ENCODE peak calls at places on chromosomes 3 and 15, in seven cellular contexts. One of them, this sample, is unnamed.

GRCh38 chr15:41944313-41944940 is 27.9 kb downstream of the EHD4 start:
- DNase-seq in bronchial epithelial cell: peak
- DNase-seq in lung: no peak
- DNase-seq in PC-9: peak
- DNase-seq in brain microvascular endothelial cell: peak
- DNase-seq in upper lobe of right lung: no peak
- DNase-seq in PC-3: peak
- DNase-seq in this sample: no peak

GRCh38 chr15:95429345-95429744 is 901.2 kb upstream of the NR2F2 start:
- DNase-seq in bronchial epithelial cell: no peak
- DNase-seq in lung: no peak
- DNase-seq in PC-9: no peak
- DNase-seq in brain microvascular endothelial cell: no peak
- DNase-seq in upper lobe of right lung: no peak
- DNase-seq in PC-3: no peak
- DNase-seq in this sample: no peak

GRCh38 chr3:73037369-73037699 is 24.1 kb upstream of the EBLN2 start:
- DNase-seq in bronchial epithelial cell: no peak
- DNase-seq in lung: no peak
- DNase-seq in PC-9: no peak
- DNase-seq in brain microvascular endothelial cell: peak
- DNase-seq in upper lobe of right lung: no peak
- DNase-seq in PC-3: peak
- DNase-seq in this sample: no peak

GRCh38 chr3:8739757-8740508 is 6.3 kb downstream of the CAV3 start:
- DNase-seq in bronchial epithelial cell: peak
- DNase-seq in lung: no peak
- DNase-seq in PC-9: peak
- DNase-seq in brain microvascular endothelial cell: peak
- DNase-seq in upper lobe of right lung: no peak
- DNase-seq in PC-3: peak
- DNase-seq in this sample: no peak

GRCh38 chr3:20974389-20974788 is 776.6 kb downstream of the ZNF385D start:
- DNase-seq in bronchial epithelial cell: no peak
- DNase-seq in lung: no peak
- DNase-seq in PC-9: no peak
- DNase-seq in brain microvascular endothelial cell: no peak
- DNase-seq in upper lobe of right lung: no peak
- DNase-seq in PC-3: no peak
- DNase-seq in this sample: no peak

GRCh38 chr3:39550343-39550742 is 82.9 kb downstream of the MOBP start:
- DNase-seq in bronchial epithelial cell: no peak
- DNase-seq in lung: no peak
- DNase-seq in PC-9: no peak
- DNase-seq in brain microvascular endothelial cell: no peak
- DNase-seq in upper lobe of right lung: no peak
- DNase-seq in PC-3: no peak
- DNase-seq in this sample: no peak

GRCh38 chr3:15497984-15498383 is 23.5 kb downstream of the COLQ start:
- DNase-seq in bronchial epithelial cell: no peak
- DNase-seq in lung: no peak
- DNase-seq in PC-9: no peak
- DNase-seq in brain microvascular endothelial cell: no peak
- DNase-seq in upper lobe of right lung: no peak
- DNase-seq in PC-3: no peak
- DNase-seq in this sample: no peak

GRCh38 chr3:155112661-155113389 is 32.7 kb downstream of the MME start:
- DNase-seq in bronchial epithelial cell: peak
- DNase-seq in lung: no peak
- DNase-seq in PC-9: no peak
- DNase-seq in brain microvascular endothelial cell: no peak
- DNase-seq in upper lobe of right lung: no peak
- DNase-seq in PC-3: no peak
- DNase-seq in this sample: no peak

GRCh38 chr3:46228259-46229222 is 13.7 kb upstream of the CCR3 start:
- DNase-seq in bronchial epithelial cell: peak
- DNase-seq in lung: no peak
- DNase-seq in PC-9: peak
- DNase-seq in brain microvascular endothelial cell: peak
- DNase-seq in upper lobe of right lung: no peak
- DNase-seq in PC-3: peak
- DNase-seq in this sample: no peak

GRCh38 chr3:14320221-14320620 is 82.2 kb upstream of the SLC6A6 start:
- DNase-seq in bronchial epithelial cell: no peak
- DNase-seq in lung: no peak
- DNase-seq in PC-9: no peak
- DNase-seq in brain microvascular endothelial cell: no peak
- DNase-seq in upper lobe of right lung: no peak
- DNase-seq in PC-3: no peak
- DNase-seq in this sample: no peak
- H3K4me3 ChIP-seq in bronchial epithelial cell: no peak
- H3K4me3 ChIP-seq in lung: no peak
- H3K4me3 ChIP-seq in PC-9: peak
- H3K4me3 ChIP-seq in brain microvascular endothelial cell: no peak
- H3K4me3 ChIP-seq in upper lobe of right lung: no peak
- H3K4me3 ChIP-seq in PC-3: no peak
- H3K4me3 ChIP-seq in this sample: no peak

GRCh38 chr3:13829311-13829710 is 50.6 kb downstream of the WNT7A start:
- DNase-seq in bronchial epithelial cell: no peak
- DNase-seq in lung: no peak
- DNase-seq in PC-9: no peak
- DNase-seq in brain microvascular endothelial cell: no peak
- DNase-seq in upper lobe of right lung: no peak
- DNase-seq in PC-3: no peak
- DNase-seq in this sample: no peak
- H3K4me3 ChIP-seq in bronchial epithelial cell: no peak
- H3K4me3 ChIP-seq in lung: no peak
- H3K4me3 ChIP-seq in PC-9: no peak
- H3K4me3 ChIP-seq in brain microvascular endothelial cell: no peak
- H3K4me3 ChIP-seq in upper lobe of right lung: no peak
- H3K4me3 ChIP-seq in PC-3: no peak
- H3K4me3 ChIP-seq in this sample: no peak

DNA sequence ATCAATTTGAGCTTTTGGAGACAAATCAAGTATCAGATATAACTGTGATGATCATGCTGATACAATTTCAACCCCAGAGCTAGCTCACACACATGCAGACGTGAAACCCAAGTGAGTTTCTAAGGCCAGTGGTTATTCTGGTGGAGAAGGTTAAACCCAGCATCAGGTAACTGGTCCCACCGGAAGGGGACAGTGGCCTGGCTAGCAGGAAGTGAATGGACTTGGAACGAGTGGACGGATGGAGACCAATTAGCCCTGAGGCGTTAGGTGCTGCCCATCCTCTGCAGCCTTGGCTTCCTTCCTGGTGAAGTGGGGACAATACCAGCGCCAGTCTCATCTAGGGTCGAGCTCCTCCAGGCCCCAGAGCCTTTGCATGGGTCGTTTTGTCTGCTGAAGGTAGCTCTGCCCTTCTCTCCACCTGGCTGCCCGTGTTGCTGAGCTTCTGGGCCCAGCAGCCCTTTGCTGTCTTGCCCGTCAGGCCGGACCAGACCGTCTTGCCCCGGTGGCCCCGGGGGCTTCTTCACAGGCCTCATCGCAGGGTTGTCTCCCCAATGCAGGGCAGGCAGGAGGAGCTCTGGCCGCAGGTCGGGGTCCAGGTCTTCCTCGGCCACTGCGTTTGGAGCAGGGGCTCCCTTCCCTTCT is 915 bp upstream of the KCTD6 start:
- DNase-seq in bronchial epithelial cell: no peak
- DNase-seq in lung: no peak
- DNase-seq in PC-9: peak
- DNase-seq in brain microvascular endothelial cell: no peak
- DNase-seq in upper lobe of right lung: peak
- DNase-seq in PC-3: no peak
- DNase-seq in this sample: no peak
- H3K4me3 ChIP-seq in bronchial epithelial cell: no peak
- H3K4me3 ChIP-seq in lung: no peak
- H3K4me3 ChIP-seq in PC-9: peak
- H3K4me3 ChIP-seq in brain microvascular endothelial cell: peak
- H3K4me3 ChIP-seq in upper lobe of right lung: peak
- H3K4me3 ChIP-seq in PC-3: peak
- H3K4me3 ChIP-seq in this sample: peak

GRCh38 chr3:65831733-65832425 is 206.8 kb downstream of the MAGI1 start:
- DNase-seq in bronchial epithelial cell: peak
- DNase-seq in lung: no peak
- DNase-seq in PC-9: no peak
- DNase-seq in brain microvascular endothelial cell: no peak
- DNase-seq in upper lobe of right lung: no peak
- DNase-seq in PC-3: peak
- DNase-seq in this sample: no peak
- H3K4me3 ChIP-seq in bronchial epithelial cell: no peak
- H3K4me3 ChIP-seq in lung: no peak
- H3K4me3 ChIP-seq in PC-9: no peak
- H3K4me3 ChIP-seq in brain microvascular endothelial cell: no peak
- H3K4me3 ChIP-seq in upper lobe of right lung: no peak
- H3K4me3 ChIP-seq in PC-3: no peak
- H3K4me3 ChIP-seq in this sample: no peak

DNA sequence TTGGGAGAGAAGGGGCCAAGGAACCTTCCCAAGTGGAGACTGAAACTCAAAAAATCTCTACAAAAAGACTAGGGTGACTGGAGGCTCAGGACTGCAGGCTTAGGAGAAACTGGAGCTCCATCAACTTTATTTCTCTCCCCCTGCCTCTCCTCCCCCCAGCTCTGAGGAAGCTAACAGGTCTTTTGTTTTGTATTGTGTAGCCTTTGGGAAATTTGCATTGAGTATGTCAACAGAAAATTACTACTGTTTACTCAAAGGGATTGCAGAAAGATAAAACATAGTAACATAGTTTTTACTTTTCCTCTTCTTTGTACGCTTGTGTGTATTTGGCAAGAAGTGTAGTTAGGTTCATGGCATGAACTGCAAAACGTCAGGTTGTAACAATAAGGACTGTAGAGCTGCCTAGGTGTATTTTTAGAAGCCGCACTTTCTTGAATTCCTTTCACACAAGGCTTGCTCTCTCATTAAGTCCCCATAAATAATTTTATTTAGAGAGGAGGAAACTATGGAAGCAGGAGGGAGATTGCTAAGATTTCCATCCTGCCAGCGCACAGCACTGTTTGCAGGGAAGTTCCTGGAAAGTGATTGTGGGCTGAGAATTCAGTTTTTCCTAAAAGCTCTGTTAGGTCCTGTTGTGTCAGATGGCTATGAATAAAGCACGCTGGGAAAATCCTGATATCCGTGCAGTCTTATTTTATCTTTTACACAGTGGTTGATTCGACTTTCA is 21.1 kb upstream of the SATB1 start:
- DNase-seq in bronchial epithelial cell: no peak
- DNase-seq in lung: no peak
- DNase-seq in PC-9: no peak
- DNase-seq in brain microvascular endothelial cell: no peak
- DNase-seq in upper lobe of right lung: no peak
- DNase-seq in PC-3: no peak
- DNase-seq in this sample: peak
- H3K4me3 ChIP-seq in bronchial epithelial cell: no peak
- H3K4me3 ChIP-seq in lung: no peak
- H3K4me3 ChIP-seq in PC-9: peak
- H3K4me3 ChIP-seq in brain microvascular endothelial cell: no peak
- H3K4me3 ChIP-seq in upper lobe of right lung: peak
- H3K4me3 ChIP-seq in PC-3: peak
- H3K4me3 ChIP-seq in this sample: peak

GRCh38 chr3:150363420-150363819 is 44.7 kb upstream of the TSC22D2 start:
- DNase-seq in bronchial epithelial cell: no peak
- DNase-seq in lung: no peak
- DNase-seq in PC-9: no peak
- DNase-seq in brain microvascular endothelial cell: no peak
- DNase-seq in upper lobe of right lung: no peak
- DNase-seq in PC-3: no peak
- DNase-seq in this sample: no peak
- H3K4me3 ChIP-seq in bronchial epithelial cell: no peak
- H3K4me3 ChIP-seq in lung: no peak
- H3K4me3 ChIP-seq in PC-9: no peak
- H3K4me3 ChIP-seq in brain microvascular endothelial cell: no peak
- H3K4me3 ChIP-seq in upper lobe of right lung: no peak
- H3K4me3 ChIP-seq in PC-3: no peak
- H3K4me3 ChIP-seq in this sample: no peak

DNA sequence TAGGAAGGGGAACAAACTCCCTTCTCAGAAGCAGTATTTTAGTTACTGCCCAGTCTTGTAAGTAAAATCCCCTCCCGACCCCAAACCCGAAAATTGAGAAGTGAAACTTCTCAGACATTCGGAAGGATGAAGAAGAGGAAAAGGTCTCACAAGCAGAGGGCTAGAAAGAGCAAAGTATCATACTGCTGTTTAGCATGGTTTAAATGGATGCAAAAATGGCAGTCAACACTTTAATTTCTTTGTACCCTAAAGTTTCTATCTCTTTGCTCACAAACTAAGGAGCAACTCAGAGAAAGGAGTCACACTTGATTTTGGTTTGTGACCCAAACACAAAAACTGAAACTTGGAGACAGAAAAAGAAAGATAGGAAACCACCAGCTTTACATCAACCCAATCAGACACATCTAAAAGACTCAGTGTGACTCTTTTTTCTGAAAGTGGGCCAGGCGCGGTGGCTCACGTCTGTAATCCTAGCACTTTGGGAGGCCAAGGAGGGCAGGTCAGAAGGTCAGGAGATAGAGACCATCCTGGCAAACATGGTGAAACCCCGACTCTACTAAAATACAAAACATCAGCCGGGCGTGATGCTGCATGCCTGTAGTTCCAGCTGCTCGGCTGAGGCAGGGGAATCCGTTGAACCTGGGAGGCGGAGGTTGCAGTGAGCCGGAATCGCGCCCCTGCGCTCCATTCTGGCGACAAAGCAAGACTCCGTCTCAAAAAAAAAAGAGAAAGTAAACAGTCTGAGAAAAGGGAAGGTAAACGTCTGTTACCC is 63.2 kb upstream of the ATP11B start:
- DNase-seq in bronchial epithelial cell: no peak
- DNase-seq in lung: no peak
- DNase-seq in PC-9: no peak
- DNase-seq in brain microvascular endothelial cell: no peak
- DNase-seq in upper lobe of right lung: no peak
- DNase-seq in PC-3: no peak
- DNase-seq in this sample: no peak
- H3K4me3 ChIP-seq in bronchial epithelial cell: no peak
- H3K4me3 ChIP-seq in lung: no peak
- H3K4me3 ChIP-seq in PC-9: no peak
- H3K4me3 ChIP-seq in brain microvascular endothelial cell: no peak
- H3K4me3 ChIP-seq in upper lobe of right lung: no peak
- H3K4me3 ChIP-seq in PC-3: no peak
- H3K4me3 ChIP-seq in this sample: no peak

DNA sequence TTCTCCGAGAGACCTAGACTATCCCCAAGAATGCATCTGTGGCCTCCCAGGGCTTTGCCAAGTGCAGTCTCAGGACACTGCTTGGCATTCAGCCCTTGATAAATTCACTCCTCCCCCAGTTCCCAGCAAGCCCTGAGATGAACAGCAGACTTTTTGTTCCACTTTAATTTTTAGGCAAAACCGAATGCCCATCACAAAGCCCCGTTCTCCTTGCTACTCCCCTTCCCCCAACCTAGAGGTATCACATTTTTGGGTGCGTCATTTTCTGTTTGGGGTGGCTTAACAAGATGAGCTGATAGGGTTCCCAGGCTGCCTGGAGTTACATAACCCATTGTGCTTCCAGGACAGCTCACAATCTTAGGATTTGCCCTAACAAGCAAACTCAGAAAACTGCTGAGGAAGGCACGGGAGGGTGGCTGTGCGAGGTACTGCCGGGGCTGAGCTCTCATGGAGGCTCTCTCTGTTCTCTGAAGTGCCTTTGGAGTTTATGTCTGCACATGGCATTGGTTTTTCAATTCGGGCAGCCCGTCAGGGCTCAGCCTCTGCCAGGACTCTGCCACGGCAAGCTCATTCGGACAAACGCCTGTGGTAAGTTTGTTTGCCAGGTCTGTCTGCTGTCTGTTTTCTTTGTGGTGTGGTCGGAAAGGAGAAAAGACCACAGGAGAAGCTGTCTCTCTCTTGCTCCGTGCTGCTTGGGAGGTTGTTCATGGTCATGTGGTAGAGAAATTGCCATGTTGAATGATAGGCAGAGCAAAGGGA is at the start of gene TRAK1:
- DNase-seq in bronchial epithelial cell: peak
- DNase-seq in lung: no peak
- DNase-seq in PC-9: no peak
- DNase-seq in brain microvascular endothelial cell: no peak
- DNase-seq in upper lobe of right lung: no peak
- DNase-seq in PC-3: no peak
- DNase-seq in this sample: peak
- H3K4me3 ChIP-seq in bronchial epithelial cell: peak
- H3K4me3 ChIP-seq in lung: no peak
- H3K4me3 ChIP-seq in PC-9: no peak
- H3K4me3 ChIP-seq in brain microvascular endothelial cell: peak
- H3K4me3 ChIP-seq in upper lobe of right lung: peak
- H3K4me3 ChIP-seq in PC-3: no peak
- H3K4me3 ChIP-seq in this sample: peak